ENCODE peak calls at places on chromosomes 13 and 19, in four cellular contexts. O is IMR-90; Y is PC-9; J is CD8-positive, alpha-beta T cell. P is an unnamed sample. For H3K27me3, the result is how much of the 10 kb centered on the place peaks cover.

GRCh38 chr13:79287994-79288795 is 117.9 kb downstream of the RBM26 start:
- DNase-seq in O (no peak), Y (no peak), J (no peak), P (no peak)

GRCh38 chr13:39379118-39379517 is 223.9 kb downstream of the LHFPL6 start:
- DNase-seq in O (no peak), Y (no peak), J (no peak), P (no peak)

GRCh38 chr13:31225998-31226675 is 26.4 kb downstream of the B3GLCT start:
- DNase-seq in O (no peak), Y (no peak), J (no peak), P (no peak)

GRCh38 chr13:40812724-40813445 is 23.5 kb downstream of the SLC25A15 start:
- DNase-seq in O (peak), Y (no peak), J (no peak), P (peak)

GRCh38 chr13:109657395-109657794 is 129.0 kb downstream of the IRS2 start:
- DNase-seq in O (no peak), Y (no peak), J (no peak), P (no peak)

GRCh38 chr13:27379694-27380596 is 44.5 kb upstream of the GTF3A start:
- DNase-seq in O (peak), Y (peak), J (peak), P (peak)

GRCh38 chr13:99200433-99201167 is at the start of gene UBAC2:
- DNase-seq in O (peak), Y (peak), J (peak), P (peak)

GRCh38 chr13:38880397-38880796 is 110.2 kb downstream of the STOML3 start:
- DNase-seq in O (no peak), Y (no peak), J (no peak), P (no peak)

DNA sequence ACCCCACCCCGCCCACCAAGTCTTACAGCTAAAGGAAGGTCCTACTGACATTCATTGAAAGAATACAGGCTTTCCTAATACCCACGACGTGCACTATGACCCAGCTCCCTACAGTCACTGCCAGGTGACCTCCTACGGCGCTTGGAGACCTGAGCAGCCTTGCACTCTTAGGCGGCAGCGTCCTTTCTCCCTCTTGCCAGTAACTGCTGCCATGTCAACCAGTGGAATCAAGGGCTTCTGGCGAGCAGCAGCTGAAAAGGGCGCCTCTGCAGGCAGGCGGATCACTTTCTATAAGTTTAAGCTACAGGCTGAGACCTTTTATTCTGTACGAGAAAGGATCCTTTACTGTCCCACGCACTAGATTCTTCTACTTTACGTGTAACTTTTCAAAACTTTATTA is 2.0 kb downstream of the KCTD12 start:
- DNase-seq in O (no peak), Y (no peak), J (no peak), P (peak)
- TF ChIP-seq CTCF in O (no peak), Y (no peak), J (no peak), P (peak)

GRCh38 chr19:48746120-48746519 is 589 bp downstream of the IZUMO1 start:
- DNase-seq in O (no peak), Y (no peak), J (no peak), P (no peak)

GRCh38 chr19:48746738-48747575 is at the start of gene IZUMO1:
- DNase-seq in O (peak), Y (peak), J (no peak), P (peak)

GRCh38 chr19:48741222-48741999 is 1.0 kb upstream of the RASIP1 start:
- DNase-seq in O (no peak), Y (no peak), J (no peak), P (peak)

GRCh38 chr19:48749571-48750198 is 2.8 kb downstream of the FUT1 start:
- DNase-seq in O (no peak), Y (no peak), J (no peak), P (no peak)

GRCh38 chr19:48745208-48745995 is 1.3 kb downstream of the IZUMO1 start:
- DNase-seq in O (peak), Y (peak), J (no peak), P (peak)
- H3K27me3 ChIP-seq in O (under half), Y (under half), J (under half), P (under half)

DNA sequence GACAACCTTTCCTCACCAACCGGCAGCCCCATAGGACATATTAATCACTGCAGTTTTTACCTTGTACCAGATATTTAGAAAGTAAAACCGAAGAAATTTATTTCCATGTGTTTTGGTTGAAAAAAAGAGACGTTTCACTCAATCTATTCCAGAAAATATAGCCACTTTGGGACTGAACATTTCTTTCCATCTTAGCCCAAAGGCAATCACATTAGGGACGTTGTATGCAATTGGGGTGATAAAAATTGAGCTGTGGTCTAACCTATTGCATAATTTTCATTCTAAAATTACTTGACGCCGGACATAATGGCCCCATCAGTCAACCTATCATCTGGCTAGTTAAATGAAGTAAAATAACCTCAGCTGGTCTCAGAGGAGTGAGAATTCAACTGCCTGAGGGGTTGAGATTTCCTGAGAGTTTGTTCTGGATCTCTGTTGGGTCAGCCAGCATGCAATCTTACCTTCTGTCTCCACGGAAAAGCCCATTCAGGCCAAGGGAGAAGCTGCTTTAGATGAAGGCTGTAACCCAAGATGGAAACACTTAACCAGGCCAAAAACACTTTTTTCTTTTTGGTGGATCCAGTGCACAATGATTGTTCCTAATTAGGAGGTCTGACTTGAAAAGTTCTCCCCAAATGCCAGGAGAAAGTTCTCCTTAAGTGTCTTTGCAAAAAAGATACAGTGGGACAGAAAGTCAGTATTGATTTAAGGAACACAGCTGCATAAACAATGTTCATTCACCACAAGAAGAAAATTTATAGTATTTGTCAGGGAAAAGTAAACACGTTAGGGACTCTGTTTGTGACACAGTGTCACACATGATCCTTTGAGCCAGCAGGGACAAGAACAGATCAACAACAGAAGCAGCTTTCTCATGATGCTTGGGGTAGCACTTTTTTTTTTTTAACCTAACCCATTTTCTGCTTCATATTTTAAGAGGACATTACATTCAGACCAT is 34.1 kb downstream of the DLEU7 start:
- DNase-seq in O (no peak), Y (no peak), J (no peak), P (no peak)
- TF ChIP-seq CTCF in O (no peak), Y (no peak), J (no peak), P (no peak)

GRCh38 chr19:32676186-32676894 is 692 bp downstream of the RGS9BP start:
- DNase-seq in O (no peak), Y (no peak), J (no peak), P (no peak)
- H3K27me3 ChIP-seq in O (under half), Y (under half), J (under half), P (under half)

P was measured in bronchial epithelial cell.